ENCODE peak calls at places on chromosomes 13 and 19, in eight cellular contexts. One of them, this sample, is unnamed.

GRCh38 chr13:113852536-113853517 is 11.0 kb downstream of the GAS6 start:
- DNase-seq in stimulated activated CD4-positive, alpha-beta T cell treated with anti-CD3 and anti-CD28 coated beads, Interleukin-1b, Interleukin-23, amount 100 ng/mL, for 1 hour: no peak
- DNase-seq in stimulated activated CD8-positive, alpha-beta memory T cell treated with anti-CD3 and anti-CD28 coated beads, Interleukin-4, amount 100 ng/mL, for 1 hour: no peak
- DNase-seq in AG04450: no peak
- DNase-seq in Peyer's patch: no peak
- DNase-seq in PC-9: no peak
- DNase-seq in left cardiac atrium: no peak
- DNase-seq in vagina: no peak
- DNase-seq in this sample: no peak

GRCh38 chr19:5908773-5909442 is 4.2 kb downstream of the VMAC start:
- DNase-seq in Peyer's patch: no peak
- DNase-seq in left cardiac atrium: no peak
- DNase-seq in AG04450: no peak
- DNase-seq in stimulated activated CD8-positive, alpha-beta memory T cell treated with anti-CD3 and anti-CD28 coated beads, Interleukin-4, amount 100 ng/mL, for 1 hour: no peak
- DNase-seq in vagina: no peak
- DNase-seq in stimulated activated CD4-positive, alpha-beta T cell treated with anti-CD3 and anti-CD28 coated beads, Interleukin-1b, Interleukin-23, amount 100 ng/mL, for 1 hour: no peak
- DNase-seq in PC-9: no peak
- DNase-seq in this sample: no peak

GRCh38 chr19:58474291-58474996 is 1.7 kb upstream of the ZNF446 start:
- DNase-seq in PC-9: no peak
- DNase-seq in Peyer's patch: no peak
- DNase-seq in AG04450: peak; percentile 42
- DNase-seq in vagina: no peak
- DNase-seq in stimulated activated CD4-positive, alpha-beta T cell treated with anti-CD3 and anti-CD28 coated beads, Interleukin-1b, Interleukin-23, amount 100 ng/mL, for 1 hour: no peak
- DNase-seq in left cardiac atrium: no peak
- DNase-seq in stimulated activated CD8-positive, alpha-beta memory T cell treated with anti-CD3 and anti-CD28 coated beads, Interleukin-4, amount 100 ng/mL, for 1 hour: no peak
- DNase-seq in this sample: no peak

GRCh38 chr19:38841787-38842438 is 7.9 kb downstream of the HNRNPL start:
- DNase-seq in stimulated activated CD4-positive, alpha-beta T cell treated with anti-CD3 and anti-CD28 coated beads, Interleukin-1b, Interleukin-23, amount 100 ng/mL, for 1 hour: no peak
- DNase-seq in AG04450: no peak
- DNase-seq in Peyer's patch: no peak
- DNase-seq in left cardiac atrium: no peak
- DNase-seq in stimulated activated CD8-positive, alpha-beta memory T cell treated with anti-CD3 and anti-CD28 coated beads, Interleukin-4, amount 100 ng/mL, for 1 hour: peak; percentile 21
- DNase-seq in vagina: no peak
- DNase-seq in PC-9: no peak
- DNase-seq in this sample: no peak

GRCh38 chr13:75583101-75583500 is 33.5 kb downstream of the UCHL3 start:
- DNase-seq in AG04450: no peak
- DNase-seq in left cardiac atrium: no peak
- DNase-seq in stimulated activated CD8-positive, alpha-beta memory T cell treated with anti-CD3 and anti-CD28 coated beads, Interleukin-4, amount 100 ng/mL, for 1 hour: no peak
- DNase-seq in vagina: no peak
- DNase-seq in Peyer's patch: no peak
- DNase-seq in PC-9: no peak
- DNase-seq in stimulated activated CD4-positive, alpha-beta T cell treated with anti-CD3 and anti-CD28 coated beads, Interleukin-1b, Interleukin-23, amount 100 ng/mL, for 1 hour: no peak
- DNase-seq in this sample: no peak

GRCh38 chr13:95137096-95137495 is 164.2 kb downstream of the ABCC4 start:
- DNase-seq in left cardiac atrium: no peak
- DNase-seq in vagina: no peak
- DNase-seq in PC-9: no peak
- DNase-seq in AG04450: no peak
- DNase-seq in stimulated activated CD8-positive, alpha-beta memory T cell treated with anti-CD3 and anti-CD28 coated beads, Interleukin-4, amount 100 ng/mL, for 1 hour: no peak
- DNase-seq in Peyer's patch: no peak
- DNase-seq in stimulated activated CD4-positive, alpha-beta T cell treated with anti-CD3 and anti-CD28 coated beads, Interleukin-1b, Interleukin-23, amount 100 ng/mL, for 1 hour: no peak
- DNase-seq in this sample: no peak

GRCh38 chr13:109096101-109096500 is 466.7 kb downstream of the MYO16 start:
- DNase-seq in PC-9: no peak
- DNase-seq in Peyer's patch: no peak
- DNase-seq in left cardiac atrium: no peak
- DNase-seq in stimulated activated CD4-positive, alpha-beta T cell treated with anti-CD3 and anti-CD28 coated beads, Interleukin-1b, Interleukin-23, amount 100 ng/mL, for 1 hour: no peak
- DNase-seq in AG04450: no peak
- DNase-seq in vagina: no peak
- DNase-seq in stimulated activated CD8-positive, alpha-beta memory T cell treated with anti-CD3 and anti-CD28 coated beads, Interleukin-4, amount 100 ng/mL, for 1 hour: no peak
- DNase-seq in this sample: no peak

GRCh38 chr19:21115430-21115829 is 26.4 kb upstream of the ZNF431 start:
- DNase-seq in stimulated activated CD4-positive, alpha-beta T cell treated with anti-CD3 and anti-CD28 coated beads, Interleukin-1b, Interleukin-23, amount 100 ng/mL, for 1 hour: no peak
- DNase-seq in stimulated activated CD8-positive, alpha-beta memory T cell treated with anti-CD3 and anti-CD28 coated beads, Interleukin-4, amount 100 ng/mL, for 1 hour: no peak
- DNase-seq in PC-9: no peak
- DNase-seq in AG04450: no peak
- DNase-seq in left cardiac atrium: no peak
- DNase-seq in vagina: no peak
- DNase-seq in Peyer's patch: no peak
- DNase-seq in this sample: no peak

GRCh38 chr13:31035162-31035951 is 102.9 kb downstream of the TEX26 start:
- DNase-seq in stimulated activated CD8-positive, alpha-beta memory T cell treated with anti-CD3 and anti-CD28 coated beads, Interleukin-4, amount 100 ng/mL, for 1 hour: no peak
- DNase-seq in vagina: no peak
- DNase-seq in left cardiac atrium: no peak
- DNase-seq in AG04450: no peak
- DNase-seq in PC-9: no peak
- DNase-seq in Peyer's patch: no peak
- DNase-seq in stimulated activated CD4-positive, alpha-beta T cell treated with anti-CD3 and anti-CD28 coated beads, Interleukin-1b, Interleukin-23, amount 100 ng/mL, for 1 hour: no peak
- DNase-seq in this sample: no peak

GRCh38 chr13:45328661-45329105 is 12.3 kb downstream of the TPT1 start:
- DNase-seq in vagina: no peak
- DNase-seq in left cardiac atrium: no peak
- DNase-seq in PC-9: no peak
- DNase-seq in stimulated activated CD8-positive, alpha-beta memory T cell treated with anti-CD3 and anti-CD28 coated beads, Interleukin-4, amount 100 ng/mL, for 1 hour: no peak
- DNase-seq in Peyer's patch: no peak
- DNase-seq in AG04450: no peak
- DNase-seq in stimulated activated CD4-positive, alpha-beta T cell treated with anti-CD3 and anti-CD28 coated beads, Interleukin-1b, Interleukin-23, amount 100 ng/mL, for 1 hour: no peak
- DNase-seq in this sample: no peak

GRCh38 chr13:20431080-20431479 is 94.6 kb downstream of the CRYL1 start:
- DNase-seq in stimulated activated CD4-positive, alpha-beta T cell treated with anti-CD3 and anti-CD28 coated beads, Interleukin-1b, Interleukin-23, amount 100 ng/mL, for 1 hour: no peak
- DNase-seq in PC-9: peak; percentile 27
- DNase-seq in left cardiac atrium: no peak
- DNase-seq in AG04450: no peak
- DNase-seq in stimulated activated CD8-positive, alpha-beta memory T cell treated with anti-CD3 and anti-CD28 coated beads, Interleukin-4, amount 100 ng/mL, for 1 hour: no peak
- DNase-seq in vagina: no peak
- DNase-seq in Peyer's patch: no peak
- DNase-seq in this sample: no peak

GRCh38 chr13:113355621-113356020 is 8.3 kb downstream of the GRTP1 start:
- DNase-seq in stimulated activated CD4-positive, alpha-beta T cell treated with anti-CD3 and anti-CD28 coated beads, Interleukin-1b, Interleukin-23, amount 100 ng/mL, for 1 hour: no peak
- DNase-seq in AG04450: no peak
- DNase-seq in left cardiac atrium: no peak
- DNase-seq in vagina: no peak
- DNase-seq in Peyer's patch: no peak
- DNase-seq in stimulated activated CD8-positive, alpha-beta memory T cell treated with anti-CD3 and anti-CD28 coated beads, Interleukin-4, amount 100 ng/mL, for 1 hour: no peak
- DNase-seq in PC-9: no peak
- DNase-seq in this sample: no peak

GRCh38 chr13:85347251-85347650 is 452.0 kb downstream of the SLITRK6 start:
- DNase-seq in stimulated activated CD4-positive, alpha-beta T cell treated with anti-CD3 and anti-CD28 coated beads, Interleukin-1b, Interleukin-23, amount 100 ng/mL, for 1 hour: no peak
- DNase-seq in PC-9: no peak
- DNase-seq in Peyer's patch: no peak
- DNase-seq in AG04450: peak; percentile 2
- DNase-seq in left cardiac atrium: no peak
- DNase-seq in stimulated activated CD8-positive, alpha-beta memory T cell treated with anti-CD3 and anti-CD28 coated beads, Interleukin-4, amount 100 ng/mL, for 1 hour: no peak
- DNase-seq in vagina: no peak
- DNase-seq in this sample: peak; percentile 0

GRCh38 chr13:21691928-21692327 is 21.1 kb downstream of the FGF9 start:
- DNase-seq in left cardiac atrium: no peak
- DNase-seq in Peyer's patch: no peak
- DNase-seq in AG04450: no peak
- DNase-seq in stimulated activated CD4-positive, alpha-beta T cell treated with anti-CD3 and anti-CD28 coated beads, Interleukin-1b, Interleukin-23, amount 100 ng/mL, for 1 hour: no peak
- DNase-seq in stimulated activated CD8-positive, alpha-beta memory T cell treated with anti-CD3 and anti-CD28 coated beads, Interleukin-4, amount 100 ng/mL, for 1 hour: no peak
- DNase-seq in PC-9: no peak
- DNase-seq in vagina: no peak
- DNase-seq in this sample: no peak

GRCh38 chr13:76225815-76226489 is 589.8 kb downstream of the LMO7 start:
- DNase-seq in stimulated activated CD4-positive, alpha-beta T cell treated with anti-CD3 and anti-CD28 coated beads, Interleukin-1b, Interleukin-23, amount 100 ng/mL, for 1 hour: no peak
- DNase-seq in vagina: no peak
- DNase-seq in stimulated activated CD8-positive, alpha-beta memory T cell treated with anti-CD3 and anti-CD28 coated beads, Interleukin-4, amount 100 ng/mL, for 1 hour: no peak
- DNase-seq in left cardiac atrium: peak; percentile 28
- DNase-seq in PC-9: no peak
- DNase-seq in AG04450: peak; percentile 38
- DNase-seq in Peyer's patch: no peak
- DNase-seq in this sample: no peak

GRCh38 chr13:102141625-102142472 is 260.0 kb downstream of the FGF14 start:
- DNase-seq in PC-9: no peak
- DNase-seq in left cardiac atrium: no peak
- DNase-seq in stimulated activated CD8-positive, alpha-beta memory T cell treated with anti-CD3 and anti-CD28 coated beads, Interleukin-4, amount 100 ng/mL, for 1 hour: no peak
- DNase-seq in vagina: no peak
- DNase-seq in AG04450: no peak
- DNase-seq in stimulated activated CD4-positive, alpha-beta T cell treated with anti-CD3 and anti-CD28 coated beads, Interleukin-1b, Interleukin-23, amount 100 ng/mL, for 1 hour: no peak
- DNase-seq in Peyer's patch: no peak
- DNase-seq in this sample: no peak

GRCh38 chr19:46206176-46206575 is 23.4 kb upstream of the IGFL1 start:
- DNase-seq in AG04450: no peak
- DNase-seq in stimulated activated CD8-positive, alpha-beta memory T cell treated with anti-CD3 and anti-CD28 coated beads, Interleukin-4, amount 100 ng/mL, for 1 hour: no peak
- DNase-seq in left cardiac atrium: peak; percentile 38
- DNase-seq in vagina: no peak
- DNase-seq in PC-9: peak; percentile 71
- DNase-seq in stimulated activated CD4-positive, alpha-beta T cell treated with anti-CD3 and anti-CD28 coated beads, Interleukin-1b, Interleukin-23, amount 100 ng/mL, for 1 hour: no peak
- DNase-seq in Peyer's patch: no peak
- DNase-seq in this sample: no peak

GRCh38 chr13:107534548-107534947 is 680.8 kb downstream of the LIG4 start:
- DNase-seq in vagina: no peak
- DNase-seq in PC-9: no peak
- DNase-seq in left cardiac atrium: no peak
- DNase-seq in AG04450: no peak
- DNase-seq in stimulated activated CD8-positive, alpha-beta memory T cell treated with anti-CD3 and anti-CD28 coated beads, Interleukin-4, amount 100 ng/mL, for 1 hour: no peak
- DNase-seq in Peyer's patch: no peak
- DNase-seq in stimulated activated CD4-positive, alpha-beta T cell treated with anti-CD3 and anti-CD28 coated beads, Interleukin-1b, Interleukin-23, amount 100 ng/mL, for 1 hour: no peak
- DNase-seq in this sample: no peak

GRCh38 chr13:99150575-99151370 is 49.9 kb upstream of the UBAC2 start:
- DNase-seq in AG04450: no peak
- DNase-seq in left cardiac atrium: no peak
- DNase-seq in stimulated activated CD8-positive, alpha-beta memory T cell treated with anti-CD3 and anti-CD28 coated beads, Interleukin-4, amount 100 ng/mL, for 1 hour: no peak
- DNase-seq in Peyer's patch: no peak
- DNase-seq in PC-9: peak; percentile 98
- DNase-seq in vagina: no peak
- DNase-seq in stimulated activated CD4-positive, alpha-beta T cell treated with anti-CD3 and anti-CD28 coated beads, Interleukin-1b, Interleukin-23, amount 100 ng/mL, for 1 hour: no peak
- DNase-seq in this sample: no peak

GRCh38 chr13:110644892-110645521 is 29.7 kb downstream of the NAXD start:
- DNase-seq in vagina: no peak
- DNase-seq in stimulated activated CD8-positive, alpha-beta memory T cell treated with anti-CD3 and anti-CD28 coated beads, Interleukin-4, amount 100 ng/mL, for 1 hour: no peak
- DNase-seq in PC-9: no peak
- DNase-seq in Peyer's patch: peak; percentile 69
- DNase-seq in stimulated activated CD4-positive, alpha-beta T cell treated with anti-CD3 and anti-CD28 coated beads, Interleukin-1b, Interleukin-23, amount 100 ng/mL, for 1 hour: no peak
- DNase-seq in AG04450: peak; percentile 37
- DNase-seq in left cardiac atrium: peak; percentile 62
- DNase-seq in this sample: no peak

GRCh38 chr13:112703935-112704633 is 14.2 kb downstream of the ATP11A start:
- DNase-seq in PC-9: no peak
- DNase-seq in Peyer's patch: no peak
- DNase-seq in stimulated activated CD4-positive, alpha-beta T cell treated with anti-CD3 and anti-CD28 coated beads, Interleukin-1b, Interleukin-23, amount 100 ng/mL, for 1 hour: no peak
- DNase-seq in AG04450: no peak
- DNase-seq in stimulated activated CD8-positive, alpha-beta memory T cell treated with anti-CD3 and anti-CD28 coated beads, Interleukin-4, amount 100 ng/mL, for 1 hour: no peak
- DNase-seq in left cardiac atrium: no peak
- DNase-seq in vagina: no peak
- DNase-seq in this sample: no peak

GRCh38 chr13:72875233-72875632 is 93.3 kb downstream of the PIBF1 start:
- DNase-seq in PC-9: no peak
- DNase-seq in stimulated activated CD4-positive, alpha-beta T cell treated with anti-CD3 and anti-CD28 coated beads, Interleukin-1b, Interleukin-23, amount 100 ng/mL, for 1 hour: no peak
- DNase-seq in Peyer's patch: no peak
- DNase-seq in AG04450: no peak
- DNase-seq in vagina: no peak
- DNase-seq in stimulated activated CD8-positive, alpha-beta memory T cell treated with anti-CD3 and anti-CD28 coated beads, Interleukin-4, amount 100 ng/mL, for 1 hour: no peak
- DNase-seq in left cardiac atrium: no peak
- DNase-seq in this sample: no peak

GRCh38 chr13:99868767-99869166 is 102.8 kb downstream of the ZIC5 start:
- DNase-seq in AG04450: no peak
- DNase-seq in left cardiac atrium: no peak
- DNase-seq in stimulated activated CD4-positive, alpha-beta T cell treated with anti-CD3 and anti-CD28 coated beads, Interleukin-1b, Interleukin-23, amount 100 ng/mL, for 1 hour: no peak
- DNase-seq in Peyer's patch: no peak
- DNase-seq in PC-9: no peak
- DNase-seq in vagina: no peak
- DNase-seq in stimulated activated CD8-positive, alpha-beta memory T cell treated with anti-CD3 and anti-CD28 coated beads, Interleukin-4, amount 100 ng/mL, for 1 hour: no peak
- DNase-seq in this sample: no peak

GRCh38 chr19:15850385-15850784 is 34.9 kb upstream of the OR10H1 start:
- DNase-seq in left cardiac atrium: no peak
- DNase-seq in stimulated activated CD4-positive, alpha-beta T cell treated with anti-CD3 and anti-CD28 coated beads, Interleukin-1b, Interleukin-23, amount 100 ng/mL, for 1 hour: no peak
- DNase-seq in PC-9: no peak
- DNase-seq in AG04450: no peak
- DNase-seq in vagina: no peak
- DNase-seq in Peyer's patch: no peak
- DNase-seq in stimulated activated CD8-positive, alpha-beta memory T cell treated with anti-CD3 and anti-CD28 coated beads, Interleukin-4, amount 100 ng/mL, for 1 hour: no peak
- DNase-seq in this sample: no peak

GRCh38 chr13:27599845-27600553 is 20.3 kb downstream of the LNX2 start:
- DNase-seq in left cardiac atrium: no peak
- DNase-seq in Peyer's patch: no peak
- DNase-seq in PC-9: peak; percentile 84
- DNase-seq in stimulated activated CD4-positive, alpha-beta T cell treated with anti-CD3 and anti-CD28 coated beads, Interleukin-1b, Interleukin-23, amount 100 ng/mL, for 1 hour: no peak
- DNase-seq in vagina: no peak
- DNase-seq in stimulated activated CD8-positive, alpha-beta memory T cell treated with anti-CD3 and anti-CD28 coated beads, Interleukin-4, amount 100 ng/mL, for 1 hour: no peak
- DNase-seq in AG04450: no peak
- DNase-seq in this sample: peak; percentile 33

GRCh38 chr19:33231511-33231910 is 5.9 kb upstream of the SLC7A10 start:
- DNase-seq in stimulated activated CD8-positive, alpha-beta memory T cell treated with anti-CD3 and anti-CD28 coated beads, Interleukin-4, amount 100 ng/mL, for 1 hour: no peak
- DNase-seq in PC-9: no peak
- DNase-seq in left cardiac atrium: no peak
- DNase-seq in vagina: no peak
- DNase-seq in Peyer's patch: no peak
- DNase-seq in stimulated activated CD4-positive, alpha-beta T cell treated with anti-CD3 and anti-CD28 coated beads, Interleukin-1b, Interleukin-23, amount 100 ng/mL, for 1 hour: no peak
- DNase-seq in AG04450: peak; percentile 4
- DNase-seq in this sample: no peak

GRCh38 chr13:29454931-29455481 is 140.5 kb downstream of the SLC7A1 start:
- DNase-seq in stimulated activated CD4-positive, alpha-beta T cell treated with anti-CD3 and anti-CD28 coated beads, Interleukin-1b, Interleukin-23, amount 100 ng/mL, for 1 hour: no peak
- DNase-seq in left cardiac atrium: no peak
- DNase-seq in vagina: no peak
- DNase-seq in PC-9: peak; percentile 65
- DNase-seq in Peyer's patch: no peak
- DNase-seq in stimulated activated CD8-positive, alpha-beta memory T cell treated with anti-CD3 and anti-CD28 coated beads, Interleukin-4, amount 100 ng/mL, for 1 hour: no peak
- DNase-seq in AG04450: no peak
- DNase-seq in this sample: peak; percentile 3

GRCh38 chr13:113846639-113847318 is 17.1 kb downstream of the GAS6 start:
- DNase-seq in left cardiac atrium: peak; percentile 19
- DNase-seq in stimulated activated CD8-positive, alpha-beta memory T cell treated with anti-CD3 and anti-CD28 coated beads, Interleukin-4, amount 100 ng/mL, for 1 hour: no peak
- DNase-seq in Peyer's patch: no peak
- DNase-seq in stimulated activated CD4-positive, alpha-beta T cell treated with anti-CD3 and anti-CD28 coated beads, Interleukin-1b, Interleukin-23, amount 100 ng/mL, for 1 hour: no peak
- DNase-seq in vagina: no peak
- DNase-seq in PC-9: no peak
- DNase-seq in AG04450: no peak
- DNase-seq in this sample: no peak

GRCh38 chr13:84831666-84832657 is 949.7 kb upstream of the SLITRK1 start:
- DNase-seq in stimulated activated CD4-positive, alpha-beta T cell treated with anti-CD3 and anti-CD28 coated beads, Interleukin-1b, Interleukin-23, amount 100 ng/mL, for 1 hour: no peak
- DNase-seq in Peyer's patch: no peak
- DNase-seq in vagina: no peak
- DNase-seq in PC-9: no peak
- DNase-seq in stimulated activated CD8-positive, alpha-beta memory T cell treated with anti-CD3 and anti-CD28 coated beads, Interleukin-4, amount 100 ng/mL, for 1 hour: no peak
- DNase-seq in AG04450: no peak
- DNase-seq in left cardiac atrium: no peak
- DNase-seq in this sample: no peak

GRCh38 chr19:49368711-49369358 is 5.2 kb downstream of the DKKL1 start:
- DNase-seq in PC-9: no peak
- DNase-seq in vagina: no peak
- DNase-seq in Peyer's patch: no peak
- DNase-seq in AG04450: no peak
- DNase-seq in left cardiac atrium: no peak
- DNase-seq in stimulated activated CD8-positive, alpha-beta memory T cell treated with anti-CD3 and anti-CD28 coated beads, Interleukin-4, amount 100 ng/mL, for 1 hour: no peak
- DNase-seq in stimulated activated CD4-positive, alpha-beta T cell treated with anti-CD3 and anti-CD28 coated beads, Interleukin-1b, Interleukin-23, amount 100 ng/mL, for 1 hour: no peak
- DNase-seq in this sample: no peak

GRCh38 chr13:60018536-60018935 is 145.2 kb downstream of the DIAPH3 start:
- DNase-seq in left cardiac atrium: no peak
- DNase-seq in Peyer's patch: no peak
- DNase-seq in vagina: no peak
- DNase-seq in stimulated activated CD8-positive, alpha-beta memory T cell treated with anti-CD3 and anti-CD28 coated beads, Interleukin-4, amount 100 ng/mL, for 1 hour: no peak
- DNase-seq in PC-9: no peak
- DNase-seq in AG04450: no peak
- DNase-seq in stimulated activated CD4-positive, alpha-beta T cell treated with anti-CD3 and anti-CD28 coated beads, Interleukin-1b, Interleukin-23, amount 100 ng/mL, for 1 hour: no peak
- DNase-seq in this sample: no peak